ENCODE peak calls at places on chromosome 10, in six cellular contexts. One of them, this sample, is unnamed.

GRCh38 chr10:10138685-10139084 is 879.0 kb upstream of the CELF2 start:
- DNase-seq in lower leg skin: no peak
- DNase-seq in IMR-90: no peak
- DNase-seq in tibial nerve: no peak
- DNase-seq in heart left ventricle: no peak
- DNase-seq in body of pancreas: no peak
- DNase-seq in this sample: no peak

GRCh38 chr10:124630551-124630950 is 113.6 kb downstream of the FAM53B start:
- DNase-seq in lower leg skin: no peak
- DNase-seq in IMR-90: no peak
- DNase-seq in tibial nerve: no peak
- DNase-seq in heart left ventricle: no peak
- DNase-seq in body of pancreas: no peak
- DNase-seq in this sample: no peak

GRCh38 chr10:75097666-75098285 is 13.7 kb upstream of the SAMD8 start:
- DNase-seq in lower leg skin: no peak
- DNase-seq in IMR-90: peak
- DNase-seq in tibial nerve: no peak
- DNase-seq in heart left ventricle: no peak
- DNase-seq in body of pancreas: no peak
- DNase-seq in this sample: peak

GRCh38 chr10:116845823-116846222 is 3.5 kb upstream of the ENO4 start:
- DNase-seq in lower leg skin: no peak
- DNase-seq in IMR-90: no peak
- DNase-seq in tibial nerve: no peak
- DNase-seq in heart left ventricle: no peak
- DNase-seq in body of pancreas: no peak
- DNase-seq in this sample: no peak

GRCh38 chr10:90458571-90458970 is 399.3 kb downstream of the HTR7 start:
- DNase-seq in lower leg skin: no peak
- DNase-seq in IMR-90: no peak
- DNase-seq in tibial nerve: no peak
- DNase-seq in heart left ventricle: no peak
- DNase-seq in body of pancreas: no peak
- DNase-seq in this sample: no peak

GRCh38 chr10:28295346-28295745 is 7.5 kb downstream of the MPP7 start:
- DNase-seq in lower leg skin: no peak
- DNase-seq in IMR-90: no peak
- DNase-seq in tibial nerve: no peak
- DNase-seq in heart left ventricle: no peak
- DNase-seq in body of pancreas: no peak
- DNase-seq in this sample: no peak

GRCh38 chr10:70324951-70325781 is 41.4 kb upstream of the NPFFR1 start:
- DNase-seq in lower leg skin: no peak
- DNase-seq in IMR-90: no peak
- DNase-seq in tibial nerve: no peak
- DNase-seq in heart left ventricle: no peak
- DNase-seq in body of pancreas: no peak
- DNase-seq in this sample: no peak

GRCh38 chr10:32408690-32409089 is 37.2 kb upstream of the CCDC7 start:
- DNase-seq in lower leg skin: no peak
- DNase-seq in IMR-90: no peak
- DNase-seq in tibial nerve: no peak
- DNase-seq in heart left ventricle: peak
- DNase-seq in body of pancreas: no peak
- DNase-seq in this sample: no peak

GRCh38 chr10:108360187-108360586 is 1195.7 kb upstream of the SORCS1 start:
- DNase-seq in lower leg skin: no peak
- DNase-seq in IMR-90: peak
- DNase-seq in tibial nerve: no peak
- DNase-seq in heart left ventricle: no peak
- DNase-seq in body of pancreas: no peak
- DNase-seq in this sample: peak

GRCh38 chr10:74165530-74165901 is 14.5 kb downstream of the ADK start:
- DNase-seq in lower leg skin: no peak
- DNase-seq in IMR-90: peak
- DNase-seq in tibial nerve: no peak
- DNase-seq in heart left ventricle: no peak
- DNase-seq in body of pancreas: no peak
- DNase-seq in this sample: no peak

GRCh38 chr10:124511205-124512039 is 49.8 kb downstream of the LHPP start:
- DNase-seq in lower leg skin: no peak
- DNase-seq in IMR-90: no peak
- DNase-seq in tibial nerve: no peak
- DNase-seq in heart left ventricle: no peak
- DNase-seq in body of pancreas: peak
- DNase-seq in this sample: no peak

GRCh38 chr10:91171485-91171884 is 49.0 kb upstream of the PCGF5 start:
- DNase-seq in lower leg skin: no peak
- DNase-seq in IMR-90: no peak
- DNase-seq in tibial nerve: no peak
- DNase-seq in heart left ventricle: no peak
- DNase-seq in body of pancreas: no peak
- DNase-seq in this sample: no peak

GRCh38 chr10:94546058-94546595 is 539 bp downstream of the HELLS start:
- DNase-seq in lower leg skin: no peak
- DNase-seq in IMR-90: peak
- DNase-seq in tibial nerve: no peak
- DNase-seq in heart left ventricle: no peak
- DNase-seq in body of pancreas: no peak
- DNase-seq in this sample: no peak

GRCh38 chr10:94549221-94549620 is 3.6 kb downstream of the HELLS start:
- DNase-seq in lower leg skin: no peak
- DNase-seq in IMR-90: no peak
- DNase-seq in tibial nerve: no peak
- DNase-seq in heart left ventricle: no peak
- DNase-seq in body of pancreas: no peak
- DNase-seq in this sample: no peak

GRCh38 chr10:94546616-94547175 is 1.1 kb downstream of the HELLS start:
- DNase-seq in lower leg skin: no peak
- DNase-seq in IMR-90: peak
- DNase-seq in tibial nerve: no peak
- DNase-seq in heart left ventricle: no peak
- DNase-seq in body of pancreas: no peak
- DNase-seq in this sample: peak

DNA sequence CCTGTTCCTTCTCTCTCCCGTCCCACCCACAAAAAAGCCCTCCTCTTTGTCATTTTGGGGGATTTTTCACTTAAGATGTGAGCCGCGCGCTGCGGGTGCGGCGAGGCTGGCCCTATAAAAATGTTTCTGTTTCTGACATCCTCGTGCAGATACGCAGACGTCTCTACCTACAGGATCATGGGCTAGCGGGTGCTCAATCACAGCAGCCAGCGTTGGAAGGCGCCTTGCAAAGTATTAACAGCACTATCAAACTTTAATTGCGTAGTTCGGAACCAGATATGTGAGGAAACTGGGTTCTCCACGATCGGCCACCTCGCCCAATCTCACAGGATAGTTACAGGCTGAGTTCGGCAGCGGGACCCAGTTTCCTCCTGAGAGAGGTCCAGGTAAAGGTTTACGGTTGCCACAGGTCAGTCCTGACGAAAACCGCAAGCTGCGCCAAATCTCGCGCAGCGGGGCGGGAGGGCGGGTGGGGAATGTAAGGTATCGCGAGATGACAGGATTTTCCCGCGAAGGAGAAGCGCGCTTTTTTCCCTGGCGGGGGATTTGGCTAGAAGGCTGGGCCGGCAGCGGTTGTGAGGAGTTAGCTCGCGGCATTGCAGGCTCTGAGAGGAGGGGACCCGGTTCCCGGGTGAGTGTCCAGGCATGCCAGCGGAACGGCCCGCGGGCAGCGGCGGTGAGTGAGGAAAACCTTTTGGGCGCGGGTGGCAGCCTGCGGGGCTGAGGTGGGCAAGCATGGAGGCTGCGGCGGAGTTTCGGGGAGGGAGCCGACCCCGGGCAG is at the start of gene HELLS:
- DNase-seq in lower leg skin: peak
- DNase-seq in IMR-90: peak
- DNase-seq in tibial nerve: peak
- DNase-seq in heart left ventricle: peak
- DNase-seq in body of pancreas: peak
- DNase-seq in this sample: peak
- TF ChIP-seq POLR2A in lower leg skin: no peak
- TF ChIP-seq POLR2A in IMR-90: peak
- TF ChIP-seq POLR2A in tibial nerve: no peak
- TF ChIP-seq POLR2A in heart left ventricle: no peak
- TF ChIP-seq POLR2A in body of pancreas: peak
- TF ChIP-seq POLR2A in this sample: peak

GRCh38 chr10:133294189-133294588 is 14.5 kb downstream of the TUBGCP2 start:
- DNase-seq in lower leg skin: no peak
- DNase-seq in IMR-90: no peak
- DNase-seq in tibial nerve: no peak
- DNase-seq in heart left ventricle: no peak
- DNase-seq in body of pancreas: no peak
- DNase-seq in this sample: no peak
- TF ChIP-seq POLR2A in lower leg skin: no peak
- TF ChIP-seq POLR2A in IMR-90: no peak
- TF ChIP-seq POLR2A in tibial nerve: no peak
- TF ChIP-seq POLR2A in heart left ventricle: no peak
- TF ChIP-seq POLR2A in body of pancreas: no peak
- TF ChIP-seq POLR2A in this sample: no peak

GRCh38 chr10:102776779-102777417 is 33.1 kb downstream of the WBP1L start:
- DNase-seq in lower leg skin: peak
- DNase-seq in IMR-90: peak
- DNase-seq in tibial nerve: peak
- DNase-seq in heart left ventricle: peak
- DNase-seq in body of pancreas: peak
- DNase-seq in this sample: peak
- TF ChIP-seq POLR2A in lower leg skin: no peak
- TF ChIP-seq POLR2A in IMR-90: peak
- TF ChIP-seq POLR2A in tibial nerve: no peak
- TF ChIP-seq POLR2A in heart left ventricle: peak
- TF ChIP-seq POLR2A in body of pancreas: peak
- TF ChIP-seq POLR2A in this sample: peak

DNA sequence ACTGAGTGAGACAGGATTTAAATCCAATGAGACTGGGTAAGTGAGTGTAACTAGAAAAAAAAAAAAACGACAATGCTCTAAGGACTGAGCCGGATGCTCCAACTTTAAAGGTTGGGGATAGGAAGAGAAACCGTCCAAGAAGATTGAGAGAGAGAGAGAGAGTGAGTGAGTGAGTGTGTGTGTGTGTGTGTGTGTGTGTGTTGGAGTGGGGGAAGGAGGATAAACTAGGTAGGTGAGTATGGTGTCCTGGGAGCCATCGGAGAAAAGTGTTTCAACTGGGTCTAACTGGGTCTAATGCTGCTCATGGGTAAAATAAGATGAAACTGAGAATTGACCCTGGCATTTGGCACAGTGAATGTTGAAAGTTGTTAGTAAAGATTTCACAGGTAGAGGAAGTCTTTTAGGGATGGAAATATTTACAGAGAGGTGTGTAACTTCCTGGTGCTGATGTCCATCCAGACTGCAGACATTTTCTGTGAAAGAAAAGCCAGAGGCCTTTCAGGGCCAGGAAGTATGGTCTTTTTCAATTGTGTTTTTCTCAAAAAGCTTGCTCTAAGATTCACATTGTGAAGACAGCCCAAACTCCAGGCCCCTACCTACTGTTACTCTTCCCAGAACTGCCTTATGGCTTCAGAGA is 14.2 kb downstream of the ENTPD1 start:
- DNase-seq in lower leg skin: no peak
- DNase-seq in IMR-90: no peak
- DNase-seq in tibial nerve: no peak
- DNase-seq in heart left ventricle: no peak
- DNase-seq in body of pancreas: no peak
- DNase-seq in this sample: no peak
- TF ChIP-seq POLR2A in lower leg skin: no peak
- TF ChIP-seq POLR2A in IMR-90: no peak
- TF ChIP-seq POLR2A in tibial nerve: no peak
- TF ChIP-seq POLR2A in heart left ventricle: no peak
- TF ChIP-seq POLR2A in body of pancreas: no peak
- TF ChIP-seq POLR2A in this sample: no peak

DNA sequence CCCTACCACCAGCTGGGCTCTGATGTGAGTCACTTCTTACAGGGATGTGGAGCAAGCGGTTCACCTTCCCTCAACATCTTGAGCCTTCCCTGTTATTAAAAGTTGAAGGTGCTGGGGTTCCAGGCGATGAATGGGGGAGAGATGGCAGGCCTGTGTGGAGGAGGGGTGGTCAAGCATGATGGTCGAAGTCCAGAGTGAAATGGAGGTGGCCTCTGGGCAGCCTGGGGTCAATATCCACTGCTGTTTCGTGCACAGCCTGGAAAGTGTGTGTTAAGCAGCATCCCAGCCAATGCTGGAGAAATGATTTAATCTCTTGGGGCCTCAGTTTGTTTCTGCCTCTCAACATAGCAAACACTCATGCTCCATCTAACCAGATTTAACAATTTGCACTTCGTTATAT is 33.7 kb upstream of the DMBT1 start:
- DNase-seq in lower leg skin: no peak
- DNase-seq in IMR-90: no peak
- DNase-seq in tibial nerve: no peak
- DNase-seq in heart left ventricle: no peak
- DNase-seq in body of pancreas: no peak
- DNase-seq in this sample: no peak
- TF ChIP-seq POLR2A in lower leg skin: no peak
- TF ChIP-seq POLR2A in IMR-90: no peak
- TF ChIP-seq POLR2A in tibial nerve: no peak
- TF ChIP-seq POLR2A in heart left ventricle: no peak
- TF ChIP-seq POLR2A in body of pancreas: no peak
- TF ChIP-seq POLR2A in this sample: no peak